ENCODE peak calls at places on chromosomes 6 and 20, in four cellular contexts. M, D, U and T are unnamed samples.

GRCh38 chr6:167153523-167153959 is 4.2 kb downstream of the GPR31 start:
- DNase-seq in D (no peak), M (no peak), U (no peak), T (peak; percentile 87)

GRCh38 chr6:38311201-38311600 is 328.5 kb downstream of the BTBD9 start:
- DNase-seq in D (no peak), U (no peak), M (no peak), T (no peak)

GRCh38 chr20:32355417-32355841 is 2.7 kb upstream of the ASXL1 start:
- DNase-seq in M (no peak), U (no peak), D (no peak), T (no peak)

GRCh38 chr20:32509639-32510066 is 75.5 kb downstream of the NOL4L start:
- DNase-seq in U (peak; percentile 78), M (no peak), D (no peak), T (no peak)

GRCh38 chr20:835220-836045 is 1.9 kb downstream of the FAM110A start:
- DNase-seq in U (no peak), D (no peak), M (no peak), T (no peak)

GRCh38 chr6:36969240-36969691 is 14.7 kb downstream of the PI16 start:
- DNase-seq in U (no peak), M (no peak), D (no peak), T (peak; percentile 37)

GRCh38 chr20:16064991-16065707 is 508.1 kb downstream of the KIF16B start:
- DNase-seq in M (no peak), U (no peak), D (no peak), T (no peak)

GRCh38 chr6:88380083-88380482 is 213.9 kb upstream of the CNR1 start:
- DNase-seq in U (no peak), M (peak; percentile 3), D (no peak), T (peak; percentile 52)

GRCh38 chr6:15036690-15037245 is 209.1 kb upstream of the JARID2 start:
- DNase-seq in D (peak; percentile 18), M (no peak), U (no peak), T (no peak)

GRCh38 chr20:12925214-12925755 is 83.5 kb upstream of the SPTLC3 start:
- DNase-seq in D (peak; percentile 51), U (peak; percentile 12), M (peak; percentile 69), T (no peak)

GRCh38 chr20:54306985-54307710 is 99.3 kb downstream of the PFDN4 start:
- DNase-seq in M (no peak), D (no peak), U (no peak), T (no peak)

GRCh38 chr6:101932704-101933103 is 539.2 kb downstream of the GRIK2 start:
- DNase-seq in M (no peak), U (no peak), D (no peak), T (no peak)

GRCh38 chr6:21997414-21998037 is 299.3 kb downstream of the PRL start:
- DNase-seq in M (no peak), D (no peak), U (no peak), T (no peak)

GRCh38 chr20:2140561-2140960 is 38.9 kb downstream of the STK35 start:
- DNase-seq in D (no peak), U (no peak), M (no peak), T (no peak)

GRCh38 chr20:54172856-54173652 is 732 bp downstream of the CYP24A1 start:
- DNase-seq in M (no peak), U (peak; percentile 36), D (no peak), T (no peak)

GRCh38 chr6:33014841-33015634 is 5.6 kb upstream of the HLA-DOA start:
- DNase-seq in U (peak; percentile 61), M (peak; percentile 67), D (peak; percentile 26), T (no peak)

GRCh38 chr6:12116978-12117377 is 104.9 kb downstream of the HIVEP1 start:
- DNase-seq in D (no peak), U (no peak), M (no peak), T (no peak)

GRCh38 chr20:64244870-64245603 is 10.5 kb upstream of the PCMTD2 start:
- DNase-seq in M (no peak), D (peak; percentile 4), U (no peak), T (no peak)

GRCh38 chr20:4441191-4441590 is 280.5 kb upstream of the PRND start:
- DNase-seq in M (no peak), U (no peak), D (no peak), T (no peak)

GRCh38 chr20:46799781-46800180 is 90.3 kb downstream of the SLC2A10 start:
- DNase-seq in U (no peak), M (no peak), D (no peak), T (no peak)

GRCh38 chr6:149129401-149130077 is 188.0 kb upstream of the TAB2 start:
- DNase-seq in M (no peak), D (no peak), U (no peak), T (peak; percentile 66)

GRCh38 chr20:50044353-50044960 is 61.7 kb downstream of the SNAI1 start:
- DNase-seq in D (no peak), M (no peak), U (no peak), T (no peak)

GRCh38 chr20:57509665-57510237 is 15.2 kb downstream of the CTCFL start:
- DNase-seq in M (peak; percentile 44), U (no peak), D (no peak), T (no peak)

GRCh38 chr6:73028124-73028766 is 197.1 kb downstream of the KHDC1L start:
- DNase-seq in M (no peak), D (no peak), U (no peak), T (no peak)

GRCh38 chr6:27145731-27146455 is 101.6 kb upstream of the PRSS16 start:
- DNase-seq in D (peak; percentile 90), M (peak; percentile 67), U (peak; percentile 66), T (peak; percentile 77)

GRCh38 chr6:169503556-169503955 is 198.3 kb downstream of the WDR27 start:
- DNase-seq in M (no peak), U (no peak), D (no peak), T (no peak)

GRCh38 chr6:32370510-32370909 is 1.2 kb downstream of the TSBP1 start:
- DNase-seq in M (no peak), D (no peak), U (no peak), T (no peak)

GRCh38 chr6:110999634-111000270 is 17.9 kb downstream of the RPF2 start:
- DNase-seq in M (no peak), D (no peak), U (no peak), T (no peak)

GRCh38 chr20:43988867-43989266 is 74.2 kb downstream of the TOX2 start:
- DNase-seq in U (no peak), D (no peak), M (no peak), T (no peak)